ENCODE peak calls at places on chromosomes 5 and 9, in four cellular contexts. P, C, K and V are unnamed samples.
A peak's percentile ranks its signal among the peaks of the same experiment; 100 is the strongest.

GRCh38 chr9:125240649-125240999 is 519 bp downstream of the HSPA5 start:
- DNase-seq in P (peak; percentile 11), C (no peak), K (peak; percentile 34), V (peak; percentile 50)

GRCh38 chr9:130442746-130443455 is 1.9 kb upstream of the ASS1 start:
- DNase-seq in P (no peak), C (no peak), K (no peak), V (no peak)

GRCh38 chr9:73995836-73996235 is 501.3 kb upstream of the RORB start:
- DNase-seq in P (no peak), C (no peak), K (no peak), V (no peak)

GRCh38 chr5:134445841-134446818 is 34.4 kb upstream of the CDKN2AIPNL start:
- DNase-seq in P (no peak), C (no peak), K (no peak), V (no peak)

GRCh38 chr5:82396396-82396795 is 118.2 kb upstream of the RPS23 start:
- DNase-seq in P (no peak), C (no peak), K (peak; percentile 20), V (no peak)

GRCh38 chr5:143601917-143602333 is 198.4 kb upstream of the NR3C1 start:
- DNase-seq in P (no peak), C (no peak), K (no peak), V (no peak)

GRCh38 chr5:83721878-83722779 is 1.5 kb upstream of the HAPLN1 start:
- DNase-seq in P (peak; percentile 33), C (peak; percentile 28), K (peak; percentile 59), V (peak; percentile 49)

GRCh38 chr5:72392326-72392733 is 72.2 kb downstream of the PTCD2 start:
- DNase-seq in P (no peak), C (peak; percentile 29), K (no peak), V (no peak)